ENCODE peak calls at places on chromosomes 5 and 9, in six cellular contexts. F, L, S, D, I and G are unnamed samples. For H3K4me1 and H3K27me3, the result is how much of the 10 kb centered on the place peaks cover.

GRCh38 chr5:36734422-36734821 is 128.0 kb downstream of the SLC1A3 start:
- DNase-seq in F (no peak), L (peak), S (no peak), D (no peak), I (no peak), G (no peak)

GRCh38 chr5:144368556-144368955 is 197.9 kb downstream of the KCTD16 start:
- DNase-seq in F (no peak), L (no peak), S (no peak), D (no peak), I (no peak), G (no peak)

GRCh38 chr9:104144336-104144735 is 50.2 kb downstream of the SMC2 start:
- DNase-seq in F (no peak), L (no peak), S (no peak), D (no peak), I (no peak), G (no peak)

GRCh38 chr5:85132269-85132668 is 747.6 kb upstream of the EDIL3 start:
- DNase-seq in F (no peak), L (no peak), S (no peak), D (no peak), I (no peak), G (no peak)

GRCh38 chr9:26833792-26834191 is 58.8 kb downstream of the CAAP1 start:
- DNase-seq in F (no peak), L (peak), S (no peak), D (no peak), I (no peak), G (no peak)

GRCh38 chr5:76180817-76181805 is 97.9 kb downstream of the SV2C start:
- DNase-seq in F (no peak), L (no peak), S (peak), D (no peak), I (no peak), G (no peak)

GRCh38 chr9:113042884-113043657 is 13.5 kb downstream of the ZFP37 start:
- DNase-seq in F (no peak), L (peak), S (no peak), D (no peak), I (no peak), G (no peak)

GRCh38 chr5:173041881-173042481 is 14.2 kb upstream of the CREBRF start:
- DNase-seq in F (no peak), L (no peak), S (no peak), D (no peak), I (no peak), G (no peak)

GRCh38 chr9:134501266-134502181 is 140.1 kb upstream of the COL5A1 start:
- DNase-seq in F (peak), L (peak), S (no peak), D (no peak), I (no peak), G (no peak)

GRCh38 chr5:166948679-166949078 is 1342.8 kb upstream of the WWC1 start:
- DNase-seq in F (no peak), L (no peak), S (no peak), D (no peak), I (no peak), G (no peak)

GRCh38 chr9:132185164-132186009 is 23.5 kb downstream of the NTNG2 start:
- DNase-seq in F (no peak), L (peak), S (no peak), D (no peak), I (no peak), G (no peak)

GRCh38 chr9:37621299-37621934 is 29.0 kb upstream of the TOMM5 start:
- DNase-seq in F (no peak), L (peak), S (no peak), D (no peak), I (no peak), G (no peak)

GRCh38 chr5:93579561-93580386 is 1.2 kb downstream of the NR2F1-AS1 start:
- DNase-seq in F (peak), L (peak), S (no peak), D (no peak), I (peak), G (no peak)

GRCh38 chr5:122693963-122694362 is 80.9 kb upstream of the SNX2 start:
- DNase-seq in F (no peak), L (no peak), S (no peak), D (no peak), I (no peak), G (no peak)

GRCh38 chr9:93871286-93871685 is 83.9 kb downstream of the BARX1 start:
- DNase-seq in F (no peak), L (peak), S (no peak), D (no peak), I (no peak), G (no peak)

GRCh38 chr5:142484821-142485387 is 160.1 kb upstream of the SPRY4 start:
- DNase-seq in F (no peak), L (peak), S (no peak), D (no peak), I (no peak), G (no peak)

GRCh38 chr9:95383198-95383673 is 65.7 kb upstream of the FANCC start:
- DNase-seq in F (no peak), L (peak), S (no peak), D (no peak), I (no peak), G (no peak)

GRCh38 chr9:131405858-131406566 is 12.1 kb downstream of the PRRC2B start:
- DNase-seq in F (no peak), L (no peak), S (no peak), D (no peak), I (no peak), G (no peak)

GRCh38 chr5:180831139-180832080 is 28.8 kb upstream of the MGAT1 start:
- DNase-seq in F (peak), L (peak), S (peak), D (peak), I (peak), G (peak)

GRCh38 chr5:8676731-8677130 is 807.8 kb downstream of the MTRR start:
- DNase-seq in F (no peak), L (no peak), S (no peak), D (no peak), I (no peak), G (no peak)

GRCh38 chr9:135616621-135617537 is 22.5 kb downstream of the GLT6D1 start:
- DNase-seq in F (no peak), L (no peak), S (no peak), D (no peak), I (no peak), G (no peak)

GRCh38 chr5:135697959-135698345 is 119.2 kb upstream of the CXCL14 start:
- DNase-seq in F (no peak), L (no peak), S (no peak), D (no peak), I (no peak), G (no peak)

GRCh38 chr9:101543098-101543735 is 9.6 kb downstream of the RNF20 start:
- DNase-seq in F (no peak), L (no peak), S (no peak), D (no peak), I (no peak), G (no peak)

GRCh38 chr5:130526708-130527107 is 622.4 kb downstream of the CHSY3 start:
- DNase-seq in F (no peak), L (no peak), S (no peak), D (no peak), I (no peak), G (peak)

GRCh38 chr5:100746730-100747129 is 156.4 kb downstream of the ST8SIA4 start:
- DNase-seq in F (no peak), L (no peak), S (no peak), D (no peak), I (no peak), G (no peak)

GRCh38 chr9:115158666-115159481 is 40.9 kb upstream of the TNC start:
- DNase-seq in F (no peak), L (no peak), S (no peak), D (no peak), I (no peak), G (no peak)

GRCh38 chr9:7176574-7176973 is 418.8 kb downstream of the KDM4C start:
- DNase-seq in F (no peak), L (no peak), S (no peak), D (no peak), I (no peak), G (no peak)

GRCh38 chr5:147796556-147797308 is 14.2 kb upstream of the JAKMIP2 start:
- DNase-seq in F (no peak), L (no peak), S (no peak), D (no peak), I (no peak), G (no peak)

GRCh38 chr9:114583371-114583770 is 4.2 kb upstream of the ATP6V1G1 start:
- DNase-seq in F (no peak), L (peak), S (no peak), D (no peak), I (no peak), G (no peak)

GRCh38 chr5:126970517-126971017 is 59.8 kb downstream of the MARCHF3 start:
- DNase-seq in F (no peak), L (no peak), S (no peak), D (no peak), I (no peak), G (no peak)

GRCh38 chr9:706606-707451 is 134.7 kb upstream of the DMRT1 start:
- DNase-seq in F (peak), L (peak), S (peak), D (peak), I (peak), G (peak)

GRCh38 chr9:88388203-88388885 is at the start of gene SPIN1:
- DNase-seq in F (peak), L (peak), S (peak), D (peak), I (peak), G (peak)

GRCh38 chr9:68651280-68651893 is 53.7 kb upstream of the PIP5K1B start:
- DNase-seq in F (no peak), L (no peak), S (no peak), D (no peak), I (no peak), G (no peak)

GRCh38 chr9:130409250-130409649 is 35.5 kb upstream of the ASS1 start:
- DNase-seq in F (no peak), L (no peak), S (no peak), D (no peak), I (no peak), G (no peak)

GRCh38 chr5:179822059-179822432 is 1.3 kb downstream of the SQSTM1 start:
- DNase-seq in F (no peak), L (no peak), S (no peak), D (no peak), I (no peak), G (no peak)

GRCh38 chr5:179821298-179822058 is 773 bp downstream of the SQSTM1 start:
- DNase-seq in F (peak), L (peak), S (peak), D (peak), I (peak), G (peak)

GRCh38 chr5:179823937-179824744 is 3.4 kb downstream of the SQSTM1 start:
- DNase-seq in F (peak), L (no peak), S (peak), D (no peak), I (no peak), G (no peak)

GRCh38 chr5:179820483-179821297 is at the start of gene SQSTM1:
- DNase-seq in F (peak), L (peak), S (peak), D (peak), I (peak), G (peak)

GRCh38 chr5:179822444-179822990 is 1.8 kb downstream of the SQSTM1 start:
- DNase-seq in F (peak), L (no peak), S (no peak), D (no peak), I (no peak), G (no peak)
- H3K4me3 ChIP-seq in F (peak), L (no peak), S (peak), D (peak), I (peak), G (peak)

GRCh38 chr9:137459601-137460362 is 648 bp upstream of the NSMF start:
- DNase-seq in F (no peak), L (no peak), S (no peak), D (peak), I (no peak), G (no peak)

GRCh38 chr9:137457406-137458193 is 1.5 kb downstream of the NSMF start:
- DNase-seq in F (peak), L (no peak), S (no peak), D (peak), I (no peak), G (no peak)

GRCh38 chr9:137460363-137461315 is 1.5 kb upstream of the NSMF start:
- DNase-seq in F (peak), L (no peak), S (no peak), D (peak), I (no peak), G (no peak)

GRCh38 chr9:137458194-137459146 is 664 bp downstream of the NSMF start:
- DNase-seq in F (peak), L (no peak), S (peak), D (peak), I (no peak), G (no peak)

DNA sequence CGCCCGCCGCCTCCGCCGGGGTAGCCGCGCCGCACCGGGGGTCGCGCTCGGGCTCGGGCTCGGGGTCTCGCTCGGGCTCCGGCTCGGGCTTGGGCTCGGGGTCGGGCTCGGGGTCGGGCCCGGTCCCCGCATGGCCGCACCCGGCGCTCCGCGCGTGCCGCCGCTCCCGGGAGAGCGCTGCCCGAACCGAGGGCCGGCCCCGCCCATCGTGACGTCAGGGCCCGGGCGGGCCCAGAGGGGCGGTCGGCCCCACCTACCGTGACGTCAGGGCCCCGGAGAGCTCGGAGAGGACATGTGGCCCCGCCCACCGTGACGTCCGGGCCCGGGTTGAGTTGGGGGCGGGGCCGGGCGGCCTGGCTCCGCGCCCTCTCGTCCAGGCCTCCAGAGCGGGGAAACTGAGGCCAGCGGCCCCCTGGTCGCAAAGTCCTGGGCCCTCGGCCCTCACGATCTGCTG is at the start of gene NSMF:
- DNase-seq in F (peak), L (peak), S (peak), D (peak), I (peak), G (peak)
- H3K4me1 ChIP-seq in F (half or more), L (under half), S (under half), D (under half), I (under half), G (under half)

GRCh38 chr5:140146523-140146842 is 20.7 kb downstream of the IGIP start:
- DNase-seq in F (no peak), L (no peak), S (no peak), D (no peak), I (no peak), G (no peak)
- H3K27me3 ChIP-seq in F (under half), L (under half), S (under half), D (under half), I (under half), G (under half)

GRCh38 chr5:159106569-159107282 is 7.0 kb upstream of the EBF1 start:
- DNase-seq in F (peak), L (peak), S (peak), D (peak), I (peak), G (peak)

GRCh38 chr5:159107308-159107707 is 7.6 kb upstream of the EBF1 start:
- DNase-seq in F (no peak), L (no peak), S (no peak), D (no peak), I (no peak), G (no peak)

GRCh38 chr5:159105318-159106053 is 5.8 kb upstream of the EBF1 start:
- DNase-seq in F (peak), L (peak), S (no peak), D (no peak), I (no peak), G (no peak)

GRCh38 chr5:159104759-159105317 is 5.1 kb upstream of the EBF1 start:
- DNase-seq in F (peak), L (no peak), S (no peak), D (no peak), I (no peak), G (no peak)

GRCh38 chr5:159106193-159106568 is 6.5 kb upstream of the EBF1 start:
- DNase-seq in F (peak), L (no peak), S (no peak), D (no peak), I (no peak), G (no peak)
- H3K4me3 ChIP-seq in F (peak), L (no peak), S (no peak), D (no peak), I (peak), G (no peak)

GRCh38 chr9:109097156-109097555 is 22.6 kb downstream of the TMEM245 start:
- DNase-seq in F (no peak), L (no peak), S (no peak), D (no peak), I (no peak), G (no peak)
- H3K4me1 ChIP-seq in F (under half), L (under half), S (under half), D (half or more), I (half or more), G (under half)

DNA sequence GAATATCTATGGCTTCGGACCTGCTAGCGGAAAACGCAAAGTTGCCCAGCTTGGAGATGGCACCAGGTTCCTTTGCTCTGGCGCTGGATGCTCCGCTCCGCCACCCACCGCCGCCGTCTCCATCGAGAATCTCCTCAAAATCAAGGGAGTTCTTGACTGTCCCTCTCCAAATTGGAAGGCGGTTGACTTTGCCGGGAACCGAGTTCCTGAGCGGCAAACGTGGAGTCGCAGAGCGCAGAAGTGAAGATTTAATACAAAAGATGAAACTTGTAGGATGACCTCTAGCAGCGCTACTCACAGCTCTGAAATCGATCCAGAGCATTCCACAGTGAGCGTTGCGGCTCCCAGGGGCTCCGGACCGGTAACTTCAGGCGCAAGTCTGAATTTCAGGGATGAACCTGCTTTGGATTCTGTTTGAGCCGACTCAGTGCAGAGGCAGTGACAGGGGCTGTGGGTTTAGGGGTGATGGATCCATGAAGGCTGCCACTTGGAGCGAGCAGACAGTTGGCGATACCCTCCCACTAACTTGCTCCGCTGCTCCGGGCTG is 1641.5 kb upstream of the C9orf72 start:
- DNase-seq in F (no peak), L (peak), S (peak), D (no peak), I (no peak), G (no peak)
- H3K27me3 ChIP-seq in F (under half), L (under half), S (under half), D (under half), I (half or more), G (under half)